ENCODE peak calls at places on chromosomes 12 and 14, in five cellular contexts. B is GM23338, G is NCI-H510A treated with DMSO at 0.1 percent for 48 hours, Q is astrocyte of the hippocampus, Z is progenitor cell of endocrine pancreas. H is an unnamed sample.

GRCh38 chr12:125519026-125519651 is 453.9 kb downstream of the AACS start:
- DNase-seq in B (no peak), G (no peak), Q (peak; percentile 73), Z (no peak), H (no peak)

GRCh38 chr14:98173291-98173690 is 1098.7 kb downstream of the BCL11B start:
- DNase-seq in B (no peak), G (no peak), Q (no peak), Z (no peak), H (no peak)

GRCh38 chr14:57692671-57693070 is 173.2 kb downstream of the SLC35F4 start:
- DNase-seq in B (peak; percentile 39), G (peak; percentile 33), Q (peak; percentile 71), Z (no peak), H (peak; percentile 37)

GRCh38 chr12:11581179-11581755 is 68.2 kb upstream of the ETV6 start:
- DNase-seq in B (peak; percentile 95), G (peak; percentile 81), Q (peak; percentile 80), Z (peak; percentile 50), H (peak; percentile 52)

GRCh38 chr12:9243999-9244649 is 35.9 kb upstream of the PZP start:
- DNase-seq in B (no peak), G (no peak), Q (no peak), Z (no peak), H (no peak)

GRCh38 chr12:53820503-53820902 is 68.7 kb upstream of the CISTR start:
- DNase-seq in B (no peak), G (no peak), Q (no peak), Z (no peak), H (peak; percentile 88)

GRCh38 chr12:68572650-68573049 is 38.0 kb upstream of the RAP1B start:
- DNase-seq in B (no peak), G (no peak), Q (no peak), Z (no peak), H (no peak)

GRCh38 chr12:44295958-44296623 is 460.2 kb downstream of the TMEM117 start:
- DNase-seq in B (no peak), G (no peak), Q (no peak), Z (no peak), H (no peak)

GRCh38 chr14:35403085-35403396 is 1.5 kb downstream of the NFKBIA start:
- DNase-seq in B (no peak), G (no peak), Q (peak; percentile 62), Z (no peak), H (no peak)

GRCh38 chr12:68939500-68939899 is 6.5 kb upstream of the CPM start:
- DNase-seq in B (no peak), G (no peak), Q (no peak), Z (no peak), H (peak; percentile 13)

GRCh38 chr14:101228949-101229541 is 325.5 kb upstream of the RTL1 start:
- DNase-seq in B (no peak), G (no peak), Q (no peak), Z (no peak), H (no peak)

GRCh38 chr14:105088812-105089745 is 23.8 kb upstream of the GPR132 start:
- DNase-seq in B (no peak), G (no peak), Q (peak; percentile 38), Z (no peak), H (peak; percentile 24)

GRCh38 chr12:2453076-2453806 is 341.5 kb upstream of the FKBP4 start:
- DNase-seq in B (no peak), G (no peak), Q (no peak), Z (no peak), H (no peak)

GRCh38 chr12:4056910-4057845 is 184.0 kb upstream of the PARP11 start:
- DNase-seq in B (no peak), G (no peak), Q (no peak), Z (no peak), H (no peak)